ENCODE peak calls at places on chromosomes 16 and 17, in five cellular contexts. M, F, G, D and W are unnamed samples.

GRCh38 chr17:9878791-9879525 is 26.1 kb downstream of the RCVRN start:
- DNase-seq in F (peak), M (no peak), G (no peak), D (peak), W (no peak)

GRCh38 chr16:19291459-19291858 is 5.9 kb downstream of the CLEC19A start:
- DNase-seq in G (no peak), M (no peak), D (peak), F (no peak), W (peak)

GRCh38 chr17:12765544-12765943 is 23.8 kb upstream of the ARHGAP44 start:
- DNase-seq in M (no peak), F (peak), G (no peak), D (peak), W (peak)

GRCh38 chr16:27286446-27286845 is 17.9 kb upstream of the NSMCE1 start:
- DNase-seq in M (no peak), F (peak), G (no peak), D (peak), W (peak)

GRCh38 chr16:12536412-12536746 is 267.3 kb downstream of the CPPED1 start:
- DNase-seq in M (no peak), F (no peak), G (no peak), D (no peak), W (no peak)

GRCh38 chr17:37787055-37787720 is 42.3 kb upstream of the HNF1B start:
- DNase-seq in M (no peak), D (peak), G (no peak), F (peak), W (peak)

GRCh38 chr17:62126292-62126691 is 61.2 kb upstream of the MED13 start:
- DNase-seq in D (no peak), M (no peak), G (no peak), F (no peak), W (no peak)

GRCh38 chr16:1438229-1439057 is 5.9 kb downstream of the CCDC154 start:
- DNase-seq in F (no peak), D (no peak), G (no peak), M (no peak), W (no peak)

GRCh38 chr17:45092932-45093430 is 31.9 kb downstream of the NMT1 start:
- DNase-seq in G (no peak), F (peak), M (no peak), D (peak), W (peak)

GRCh38 chr17:73394523-73395450 is 83.0 kb upstream of the CDC42EP4 start:
- DNase-seq in G (no peak), M (no peak), F (no peak), D (no peak), W (no peak)